ENCODE peak calls at places on chromosomes 16 and 17, in four cellular contexts. W is naive thymus-derived CD4-positive, alpha-beta T cell; G is CD8-positive, alpha-beta T cell; R is endodermal cell. Y is an unnamed sample.

GRCh38 chr17:29136998-29137730 is 43.0 kb downstream of the MYO18A start:
- DNase-seq in W (no peak), G (no peak), R (no peak), Y (no peak)

GRCh38 chr17:68257924-68258323 is 10.1 kb downstream of the AMZ2 start:
- DNase-seq in W (no peak), G (no peak), R (no peak), Y (no peak)

GRCh38 chr16:23368469-23368868 is 66.4 kb downstream of the SCNN1B start:
- DNase-seq in W (no peak), G (no peak), R (no peak), Y (no peak)

GRCh38 chr17:61201211-61201610 is 198.4 kb upstream of the TBX2 start:
- DNase-seq in W (no peak), G (no peak), R (no peak), Y (no peak)

GRCh38 chr17:75267403-75268232 is 3.4 kb downstream of the MIF4GD start:
- DNase-seq in W (no peak), G (no peak), R (peak; percentile 94), Y (peak; percentile 57)

GRCh38 chr16:67857547-67858233 is 10.2 kb upstream of the CENPT start:
- DNase-seq in W (no peak), G (no peak), R (peak; percentile 92), Y (no peak)

GRCh38 chr17:40651939-40652338 is 4.3 kb upstream of the SMARCE1 start:
- DNase-seq in W (no peak), G (no peak), R (no peak), Y (no peak)

GRCh38 chr17:8532021-8532420 is 96.3 kb downstream of the NDEL1 start:
- DNase-seq in W (no peak), G (no peak), R (peak; percentile 64), Y (no peak)

GRCh38 chr17:42687707-42688275 is 5.5 kb downstream of the CNTNAP1 start:
- DNase-seq in W (no peak), G (no peak), R (peak; percentile 56), Y (no peak)

GRCh38 chr16:57624806-57625500 is 3.5 kb upstream of the ADGRG1 start:
- DNase-seq in W (no peak), G (no peak), R (no peak), Y (no peak)

GRCh38 chr16:28321700-28322411 is 29.5 kb downstream of the SBK1 start:
- DNase-seq in W (peak; percentile 35), G (peak; percentile 47), R (peak; percentile 91), Y (peak; percentile 52)

GRCh38 chr16:61148930-61149329 is 887.3 kb downstream of the CDH8 start:
- DNase-seq in W (no peak), G (no peak), R (peak; percentile 51), Y (no peak)

GRCh38 chr16:88348377-88349152 is 34.2 kb upstream of the ZNF469 start:
- DNase-seq in W (no peak), G (no peak), R (no peak), Y (no peak)

GRCh38 chr16:88349153-88349902 is 33.4 kb upstream of the ZNF469 start:
- DNase-seq in W (no peak), G (no peak), R (no peak), Y (no peak)

GRCh38 chr16:88345943-88346560 is 36.7 kb upstream of the ZNF469 start:
- DNase-seq in W (no peak), G (no peak), R (no peak), Y (no peak)

GRCh38 chr16:88346680-88347505 is 35.9 kb upstream of the ZNF469 start:
- DNase-seq in W (no peak), G (no peak), R (no peak), Y (no peak)

DNA sequence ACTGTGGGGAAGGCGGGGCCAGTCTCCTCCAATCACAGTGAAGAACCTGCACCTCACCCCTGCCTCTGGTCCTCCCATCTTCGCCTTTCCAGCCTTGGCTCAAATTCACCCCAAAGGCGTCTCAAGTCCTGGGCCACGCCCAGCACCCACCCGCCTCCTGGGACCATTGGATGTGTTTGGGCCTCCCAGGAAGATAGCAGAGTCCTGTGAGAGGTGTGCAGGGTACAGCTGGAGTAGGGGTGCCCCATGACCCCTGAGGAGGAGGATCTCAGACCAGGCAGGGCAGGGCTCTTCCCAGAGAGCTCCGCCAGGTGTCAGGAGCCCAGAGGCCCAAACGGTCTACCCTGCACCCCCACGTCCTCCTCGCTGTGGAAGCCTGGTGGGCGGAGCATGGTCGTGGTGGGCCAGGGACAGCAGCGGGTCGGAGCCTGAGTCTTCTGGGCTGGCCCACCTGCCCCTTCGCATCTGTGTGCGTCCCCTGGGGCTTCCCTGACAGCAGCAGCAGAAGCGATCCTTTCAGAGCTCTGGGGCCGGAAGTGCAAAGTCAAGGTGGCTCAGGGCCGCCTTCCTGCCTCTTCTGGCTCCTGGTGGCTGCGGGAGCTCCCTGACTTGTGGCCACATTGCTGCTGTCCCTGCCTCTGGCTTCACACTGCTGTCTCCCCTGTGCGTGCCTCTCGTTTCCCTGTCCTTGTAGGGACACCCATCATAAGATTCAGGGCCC is 34.9 kb upstream of the ZNF469 start:
- DNase-seq in W (peak; percentile 38), G (peak; percentile 24), R (no peak), Y (no peak)
- H3K4me3 ChIP-seq in W (no peak overlapping the region), G (no peak overlapping the region), R (no peak overlapping the region), Y (no peak overlapping the region)

GRCh38 chr17:59893617-59894100 is 738 bp downstream of the RPS6KB1 start:
- DNase-seq in W (no peak), G (no peak), R (no peak), Y (peak; percentile 67)

GRCh38 chr17:59897090-59897489 is 4.2 kb downstream of the RPS6KB1 start:
- DNase-seq in W (no peak), G (no peak), R (no peak), Y (no peak)

GRCh38 chr17:59890720-59891119 is 2.0 kb downstream of the TUBD1 start:
- DNase-seq in W (no peak), G (no peak), R (no peak), Y (no peak)

GRCh38 chr17:59892251-59892848 is 393 bp downstream of the TUBD1 start:
- DNase-seq in W (no peak), G (no peak), R (no peak), Y (no peak)

GRCh38 chr17:59892849-59893616 is at the start of the genes RPS6KB1 and TUBD1:
- DNase-seq in W (peak; percentile 99), G (peak; percentile 96), R (peak; percentile 100), Y (peak; percentile 98)
- H3K4me3 ChIP-seq in W (peak within 1 kb of the TSS; percentile 74), G (peak within 1 kb of the TSS; percentile 82), R (peak within 1 kb of the TSS; percentile 89), Y (peak within 1 kb of the TSS; percentile 83)

DNA sequence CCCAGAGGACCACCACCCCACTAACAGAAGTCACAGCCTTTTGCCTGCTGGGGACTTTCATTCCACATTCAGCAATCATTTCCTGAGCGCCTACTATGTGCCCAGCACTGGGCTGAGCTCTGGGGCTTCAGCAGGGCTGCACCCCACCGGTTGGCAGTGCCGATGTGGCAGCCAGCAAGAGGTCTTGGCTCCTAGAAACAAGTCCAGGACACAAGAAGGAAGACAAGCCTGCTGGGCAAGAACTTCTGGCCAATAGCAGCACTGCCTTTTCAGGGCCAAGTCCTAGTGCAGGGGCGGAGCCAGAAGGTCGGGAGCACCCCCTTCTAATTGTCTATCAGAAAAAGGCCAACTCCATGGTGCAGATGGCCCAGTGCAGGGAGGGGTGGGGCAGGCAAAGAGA is 13.0 kb upstream of the HOXB9 start:
- DNase-seq in W (no peak), G (no peak), R (peak; percentile 65), Y (no peak)
- H3K4me3 ChIP-seq in W (no peak overlapping the region), G (no peak overlapping the region), R (no peak overlapping the region), Y (no peak overlapping the region)

DNA sequence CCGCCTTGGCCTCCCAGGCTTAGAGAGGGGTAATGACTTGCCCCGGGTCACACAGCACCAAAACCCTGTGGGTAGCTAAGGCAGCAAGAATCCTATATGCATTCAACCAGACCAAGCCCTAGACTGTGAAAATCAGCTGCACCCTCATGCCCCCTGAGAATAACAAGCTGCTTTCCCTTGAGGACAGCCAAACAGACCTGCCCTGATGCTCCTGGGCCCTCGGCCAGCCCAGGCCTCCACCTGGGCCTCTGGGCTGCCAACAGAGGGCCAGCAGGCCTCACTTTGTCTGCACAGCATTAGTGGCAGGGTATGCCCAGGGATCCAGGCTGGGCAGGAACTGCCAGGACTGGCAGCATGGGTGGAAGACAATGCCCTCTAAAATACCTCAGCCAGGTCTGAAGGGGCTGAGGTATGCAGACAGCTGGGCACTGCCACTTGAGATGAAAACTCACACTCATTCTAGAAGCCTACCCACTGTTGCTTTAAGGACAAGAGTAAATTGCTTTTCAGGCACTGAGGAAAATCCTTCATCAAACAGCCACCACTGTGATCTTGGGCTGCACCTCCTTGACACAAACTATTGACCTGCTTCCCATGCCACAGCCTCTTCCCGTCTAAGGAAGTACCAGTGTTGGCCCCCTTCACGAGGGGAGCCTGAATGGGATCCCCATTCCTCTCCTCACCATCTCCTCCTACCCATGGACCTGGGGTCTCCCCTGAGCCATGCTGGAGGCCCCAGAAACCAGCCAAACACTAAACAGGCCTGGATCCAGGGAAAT is 8.8 kb downstream of the ST3GAL2 start:
- DNase-seq in W (no peak), G (no peak), R (no peak), Y (no peak)
- H3K4me3 ChIP-seq in W (peak overlapping the region; percentile 29), G (peak overlapping the region; percentile 35), R (no peak overlapping the region), Y (no peak overlapping the region)

GRCh38 chr17:6996256-6997111 is 635 bp downstream of the ALOX12 start:
- DNase-seq in W (no peak), G (no peak), R (peak; percentile 82), Y (no peak)

GRCh38 chr17:6994666-6995246 is 1.1 kb upstream of the ALOX12 start:
- DNase-seq in W (no peak), G (no peak), R (no peak), Y (no peak)

GRCh38 chr17:6994118-6994598 is 1.7 kb upstream of the ALOX12 start:
- DNase-seq in W (no peak), G (no peak), R (no peak), Y (no peak)

GRCh38 chr17:6997171-6997570 is 1.3 kb downstream of the ALOX12 start:
- DNase-seq in W (no peak), G (no peak), R (no peak), Y (no peak)

DNA sequence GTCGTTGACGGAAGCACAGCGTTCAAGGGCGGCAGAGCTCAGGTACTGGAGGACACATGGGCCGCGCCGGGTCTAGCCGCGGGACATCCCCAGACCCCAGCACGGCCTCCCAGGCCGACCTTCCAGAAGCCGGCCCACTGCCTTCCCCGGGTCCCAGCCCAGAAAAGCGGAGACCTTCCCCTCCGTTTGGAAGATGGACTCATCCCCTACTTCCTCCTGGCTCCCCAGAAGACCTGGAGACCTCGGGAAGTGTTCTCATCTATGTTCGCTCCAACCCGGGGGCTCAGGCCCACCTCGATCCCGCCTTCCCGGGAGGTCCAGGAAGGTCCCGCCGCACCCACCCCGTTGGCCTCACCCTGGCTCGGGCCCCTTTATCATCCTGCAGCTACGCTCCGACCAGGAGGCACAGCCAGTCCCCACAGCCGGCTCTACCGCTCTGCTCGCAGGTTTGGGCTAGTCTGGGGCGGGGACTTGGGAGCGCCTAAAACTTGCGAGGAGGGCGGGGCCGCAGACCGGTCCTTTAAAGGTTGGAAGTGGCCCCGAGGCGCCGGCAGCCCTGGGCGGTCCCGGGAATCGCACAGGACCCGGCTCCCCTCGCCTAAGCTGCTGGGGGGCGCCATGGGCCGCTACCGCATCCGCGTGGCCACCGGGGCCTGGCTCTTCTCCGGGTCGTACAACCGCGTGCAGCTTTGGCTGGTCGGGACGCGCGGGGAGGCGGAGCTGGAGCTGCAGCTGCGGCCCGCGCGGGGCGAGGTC is at the start of gene ALOX12:
- DNase-seq in W (no peak), G (no peak), R (peak; percentile 93), Y (peak; percentile 71)
- H3K4me3 ChIP-seq in W (no peak within 1 kb of the TSS), G (no peak within 1 kb of the TSS), R (no peak within 1 kb of the TSS), Y (peak within 1 kb of the TSS; percentile 41)

GRCh38 chr17:81713004-81713555 is 996 bp downstream of the SLC25A10 start:
- DNase-seq in W (no peak), G (no peak), R (no peak), Y (no peak)
- H3K4me3 ChIP-seq in W (peak overlapping the region; percentile 24), G (peak overlapping the region; percentile 49), R (peak overlapping the region; percentile 79), Y (peak overlapping the region; percentile 94)